ENCODE peak calls at places on chromosomes 4 and X, in seven cellular contexts. One of them, this sample, is unnamed.

GRCh38 chr4:25792200-25792791 is 70.5 kb downstream of the SEL1L3 start:
- DNase-seq in CD4-positive, alpha-beta memory T cell: no peak
- DNase-seq in Peyer's patch: peak; percentile 68
- DNase-seq in adrenal gland: peak; percentile 24
- DNase-seq in upper lobe of right lung: no peak
- DNase-seq in psoas muscle: no peak
- DNase-seq in SK-N-SH: peak; percentile 50
- DNase-seq in this sample: no peak

GRCh38 chr4:129446074-129446473 is 350.1 kb downstream of the C4orf33 start:
- DNase-seq in CD4-positive, alpha-beta memory T cell: no peak
- DNase-seq in Peyer's patch: no peak
- DNase-seq in adrenal gland: no peak
- DNase-seq in upper lobe of right lung: no peak
- DNase-seq in psoas muscle: no peak
- DNase-seq in SK-N-SH: no peak
- DNase-seq in this sample: no peak

GRCh38 chr4:183552274-183553146 is 47.7 kb downstream of the ING2 start:
- DNase-seq in CD4-positive, alpha-beta memory T cell: no peak
- DNase-seq in Peyer's patch: no peak
- DNase-seq in adrenal gland: no peak
- DNase-seq in upper lobe of right lung: no peak
- DNase-seq in psoas muscle: no peak
- DNase-seq in SK-N-SH: no peak
- DNase-seq in this sample: no peak

GRCh38 chr4:73721419-73721818 is 18.9 kb upstream of the CXCL8 start:
- DNase-seq in CD4-positive, alpha-beta memory T cell: no peak
- DNase-seq in Peyer's patch: no peak
- DNase-seq in adrenal gland: no peak
- DNase-seq in upper lobe of right lung: no peak
- DNase-seq in psoas muscle: no peak
- DNase-seq in SK-N-SH: no peak
- DNase-seq in this sample: no peak

GRCh38 chr4:45455217-45455616 is 668.6 kb downstream of the GABRG1 start:
- DNase-seq in CD4-positive, alpha-beta memory T cell: no peak
- DNase-seq in Peyer's patch: no peak
- DNase-seq in adrenal gland: no peak
- DNase-seq in upper lobe of right lung: no peak
- DNase-seq in psoas muscle: no peak
- DNase-seq in SK-N-SH: no peak
- DNase-seq in this sample: no peak

GRCh38 chr4:147740176-147740575 is 8.3 kb downstream of the ARHGAP10 start:
- DNase-seq in CD4-positive, alpha-beta memory T cell: no peak
- DNase-seq in Peyer's patch: no peak
- DNase-seq in adrenal gland: no peak
- DNase-seq in upper lobe of right lung: no peak
- DNase-seq in psoas muscle: no peak
- DNase-seq in SK-N-SH: no peak
- DNase-seq in this sample: no peak

GRCh38 chr4:95165926-95166524 is 382.7 kb downstream of the UNC5C start:
- DNase-seq in CD4-positive, alpha-beta memory T cell: peak; percentile 59
- DNase-seq in Peyer's patch: no peak
- DNase-seq in adrenal gland: peak; percentile 38
- DNase-seq in upper lobe of right lung: no peak
- DNase-seq in psoas muscle: no peak
- DNase-seq in SK-N-SH: peak; percentile 59
- DNase-seq in this sample: no peak

GRCh38 chr4:156729416-156729815 is 242.2 kb downstream of the PDGFC start:
- DNase-seq in CD4-positive, alpha-beta memory T cell: no peak
- DNase-seq in Peyer's patch: no peak
- DNase-seq in adrenal gland: no peak
- DNase-seq in upper lobe of right lung: no peak
- DNase-seq in psoas muscle: no peak
- DNase-seq in SK-N-SH: no peak
- DNase-seq in this sample: no peak

GRCh38 chr4:83639849-83640493 is 104.1 kb downstream of the GPAT3 start:
- DNase-seq in CD4-positive, alpha-beta memory T cell: peak; percentile 55
- DNase-seq in Peyer's patch: no peak
- DNase-seq in adrenal gland: peak; percentile 60
- DNase-seq in upper lobe of right lung: no peak
- DNase-seq in psoas muscle: no peak
- DNase-seq in SK-N-SH: peak; percentile 47
- DNase-seq in this sample: peak; percentile 42

GRCh38 chrX:13022926-13023325 is 21.5 kb downstream of the FAM9C start:
- DNase-seq in CD4-positive, alpha-beta memory T cell: no peak
- DNase-seq in Peyer's patch: no peak
- DNase-seq in adrenal gland: no peak
- DNase-seq in upper lobe of right lung: no peak
- DNase-seq in psoas muscle: no peak
- DNase-seq in SK-N-SH: no peak
- DNase-seq in this sample: no peak

GRCh38 chrX:128287693-128288092 is 235.5 kb upstream of the ACTRT1 start:
- DNase-seq in CD4-positive, alpha-beta memory T cell: no peak
- DNase-seq in Peyer's patch: no peak
- DNase-seq in adrenal gland: no peak
- DNase-seq in upper lobe of right lung: no peak
- DNase-seq in psoas muscle: no peak
- DNase-seq in SK-N-SH: no peak
- DNase-seq in this sample: no peak

GRCh38 chrX:124346064-124346876 is at the start of gene SH2D1A:
- DNase-seq in CD4-positive, alpha-beta memory T cell: peak; percentile 49
- DNase-seq in Peyer's patch: peak; percentile 24
- DNase-seq in adrenal gland: no peak
- DNase-seq in upper lobe of right lung: no peak
- DNase-seq in psoas muscle: no peak
- DNase-seq in SK-N-SH: no peak
- DNase-seq in this sample: no peak

GRCh38 chr4:114558446-114559020 is 40.1 kb upstream of the UGT8 start:
- DNase-seq in CD4-positive, alpha-beta memory T cell: no peak
- DNase-seq in Peyer's patch: no peak
- DNase-seq in adrenal gland: no peak
- DNase-seq in upper lobe of right lung: no peak
- DNase-seq in psoas muscle: no peak
- DNase-seq in SK-N-SH: no peak
- DNase-seq in this sample: no peak

GRCh38 chr4:114226968-114227760 is 247.7 kb upstream of the ARSJ start:
- DNase-seq in CD4-positive, alpha-beta memory T cell: no peak
- DNase-seq in Peyer's patch: no peak
- DNase-seq in adrenal gland: no peak
- DNase-seq in upper lobe of right lung: no peak
- DNase-seq in psoas muscle: no peak
- DNase-seq in SK-N-SH: no peak
- DNase-seq in this sample: no peak

GRCh38 chr4:150960079-150960478 is 55.0 kb downstream of the LRBA start:
- DNase-seq in CD4-positive, alpha-beta memory T cell: no peak
- DNase-seq in Peyer's patch: no peak
- DNase-seq in adrenal gland: no peak
- DNase-seq in upper lobe of right lung: no peak
- DNase-seq in psoas muscle: no peak
- DNase-seq in SK-N-SH: peak; percentile 41
- DNase-seq in this sample: no peak

GRCh38 chrX:96453139-96453538 is 231.5 kb upstream of the DIAPH2 start:
- DNase-seq in CD4-positive, alpha-beta memory T cell: no peak
- DNase-seq in Peyer's patch: no peak
- DNase-seq in adrenal gland: no peak
- DNase-seq in upper lobe of right lung: no peak
- DNase-seq in psoas muscle: no peak
- DNase-seq in SK-N-SH: no peak
- DNase-seq in this sample: no peak

GRCh38 chr4:87498446-87498900 is 30.7 kb downstream of the SPARCL1 start:
- DNase-seq in CD4-positive, alpha-beta memory T cell: no peak
- DNase-seq in Peyer's patch: no peak
- DNase-seq in adrenal gland: no peak
- DNase-seq in upper lobe of right lung: no peak
- DNase-seq in psoas muscle: no peak
- DNase-seq in SK-N-SH: no peak
- DNase-seq in this sample: no peak

GRCh38 chrX:24148535-24149345 is 789 bp upstream of the ZFX start:
- DNase-seq in CD4-positive, alpha-beta memory T cell: no peak
- DNase-seq in Peyer's patch: no peak
- DNase-seq in adrenal gland: peak; percentile 42
- DNase-seq in upper lobe of right lung: no peak
- DNase-seq in psoas muscle: no peak
- DNase-seq in SK-N-SH: peak; percentile 66
- DNase-seq in this sample: no peak

GRCh38 chr4:26235500-26235899 is 85.3 kb upstream of the RBPJ start:
- DNase-seq in CD4-positive, alpha-beta memory T cell: no peak
- DNase-seq in Peyer's patch: no peak
- DNase-seq in adrenal gland: peak; percentile 17
- DNase-seq in upper lobe of right lung: no peak
- DNase-seq in psoas muscle: peak; percentile 80
- DNase-seq in SK-N-SH: no peak
- DNase-seq in this sample: peak; percentile 80

GRCh38 chr4:139896242-139896752 is 230.7 kb downstream of the MGST2 start:
- DNase-seq in CD4-positive, alpha-beta memory T cell: no peak
- DNase-seq in Peyer's patch: no peak
- DNase-seq in adrenal gland: no peak
- DNase-seq in upper lobe of right lung: no peak
- DNase-seq in psoas muscle: no peak
- DNase-seq in SK-N-SH: no peak
- DNase-seq in this sample: no peak

GRCh38 chr4:67770422-67770821 is 16.2 kb upstream of the GNRHR start:
- DNase-seq in CD4-positive, alpha-beta memory T cell: no peak
- DNase-seq in Peyer's patch: no peak
- DNase-seq in adrenal gland: no peak
- DNase-seq in upper lobe of right lung: no peak
- DNase-seq in psoas muscle: no peak
- DNase-seq in SK-N-SH: no peak
- DNase-seq in this sample: no peak

GRCh38 chr4:121164291-121164690 is at the start of gene TNIP3:
- DNase-seq in CD4-positive, alpha-beta memory T cell: no peak
- DNase-seq in Peyer's patch: no peak
- DNase-seq in adrenal gland: no peak
- DNase-seq in upper lobe of right lung: no peak
- DNase-seq in psoas muscle: no peak
- DNase-seq in SK-N-SH: no peak
- DNase-seq in this sample: no peak

GRCh38 chrX:72020788-72021187 is 110.1 kb downstream of the NHSL2 start:
- DNase-seq in CD4-positive, alpha-beta memory T cell: no peak
- DNase-seq in Peyer's patch: no peak
- DNase-seq in adrenal gland: no peak
- DNase-seq in upper lobe of right lung: no peak
- DNase-seq in psoas muscle: no peak
- DNase-seq in SK-N-SH: no peak
- DNase-seq in this sample: no peak

GRCh38 chr4:36613999-36614398 is 332.6 kb downstream of the DTHD1 start:
- DNase-seq in CD4-positive, alpha-beta memory T cell: no peak
- DNase-seq in Peyer's patch: no peak
- DNase-seq in adrenal gland: no peak
- DNase-seq in upper lobe of right lung: no peak
- DNase-seq in psoas muscle: no peak
- DNase-seq in SK-N-SH: no peak
- DNase-seq in this sample: no peak

GRCh38 chrX:65601530-65602281 is 65.7 kb upstream of the MSN start:
- DNase-seq in CD4-positive, alpha-beta memory T cell: peak; percentile 62
- DNase-seq in Peyer's patch: no peak
- DNase-seq in adrenal gland: peak; percentile 76
- DNase-seq in upper lobe of right lung: peak; percentile 86
- DNase-seq in psoas muscle: peak; percentile 88
- DNase-seq in SK-N-SH: no peak
- DNase-seq in this sample: peak; percentile 93

GRCh38 chr4:81651500-81651899 is 179.8 kb upstream of the RASGEF1B start:
- DNase-seq in CD4-positive, alpha-beta memory T cell: no peak
- DNase-seq in Peyer's patch: no peak
- DNase-seq in adrenal gland: no peak
- DNase-seq in upper lobe of right lung: no peak
- DNase-seq in psoas muscle: no peak
- DNase-seq in SK-N-SH: no peak
- DNase-seq in this sample: no peak

GRCh38 chr4:98778206-98778605 is 119.8 kb upstream of the TSPAN5 start:
- DNase-seq in CD4-positive, alpha-beta memory T cell: no peak
- DNase-seq in Peyer's patch: no peak
- DNase-seq in adrenal gland: no peak
- DNase-seq in upper lobe of right lung: no peak
- DNase-seq in psoas muscle: no peak
- DNase-seq in SK-N-SH: no peak
- DNase-seq in this sample: no peak

GRCh38 chr4:53913098-53913497 is 151.3 kb downstream of the CHIC2 start:
- DNase-seq in CD4-positive, alpha-beta memory T cell: no peak
- DNase-seq in Peyer's patch: no peak
- DNase-seq in adrenal gland: no peak
- DNase-seq in upper lobe of right lung: no peak
- DNase-seq in psoas muscle: no peak
- DNase-seq in SK-N-SH: no peak
- DNase-seq in this sample: no peak
- H3K4me1 ChIP-seq in CD4-positive, alpha-beta memory T cell: peaks cover 3% of the 10 kb centered on the region
- H3K4me1 ChIP-seq in Peyer's patch: no peaks in the 10 kb centered on the region
- H3K4me1 ChIP-seq in adrenal gland: peaks cover 13% of the 10 kb centered on the region
- H3K4me1 ChIP-seq in upper lobe of right lung: peaks cover 11% of the 10 kb centered on the region
- H3K4me1 ChIP-seq in psoas muscle: peaks cover 8% of the 10 kb centered on the region
- H3K4me1 ChIP-seq in SK-N-SH: peaks cover 11% of the 10 kb centered on the region
- H3K4me1 ChIP-seq in this sample: peaks cover 9% of the 10 kb centered on the region

GRCh38 chr4:39446483-39446841 is 12.3 kb downstream of the RPL9 start:
- DNase-seq in CD4-positive, alpha-beta memory T cell: no peak
- DNase-seq in Peyer's patch: no peak
- DNase-seq in adrenal gland: no peak
- DNase-seq in upper lobe of right lung: no peak
- DNase-seq in psoas muscle: no peak
- DNase-seq in SK-N-SH: no peak
- DNase-seq in this sample: no peak
- H3K4me3 ChIP-seq in CD4-positive, alpha-beta memory T cell: no peak overlapping the region
- H3K4me3 ChIP-seq in Peyer's patch: peak overlapping the region; percentile 54
- H3K4me3 ChIP-seq in adrenal gland: peak overlapping the region; percentile 42
- H3K4me3 ChIP-seq in upper lobe of right lung: peak overlapping the region; percentile 49
- H3K4me3 ChIP-seq in psoas muscle: peak overlapping the region; percentile 53
- H3K4me3 ChIP-seq in SK-N-SH: no peak overlapping the region
- H3K4me3 ChIP-seq in this sample: peak overlapping the region; percentile 38

DNA sequence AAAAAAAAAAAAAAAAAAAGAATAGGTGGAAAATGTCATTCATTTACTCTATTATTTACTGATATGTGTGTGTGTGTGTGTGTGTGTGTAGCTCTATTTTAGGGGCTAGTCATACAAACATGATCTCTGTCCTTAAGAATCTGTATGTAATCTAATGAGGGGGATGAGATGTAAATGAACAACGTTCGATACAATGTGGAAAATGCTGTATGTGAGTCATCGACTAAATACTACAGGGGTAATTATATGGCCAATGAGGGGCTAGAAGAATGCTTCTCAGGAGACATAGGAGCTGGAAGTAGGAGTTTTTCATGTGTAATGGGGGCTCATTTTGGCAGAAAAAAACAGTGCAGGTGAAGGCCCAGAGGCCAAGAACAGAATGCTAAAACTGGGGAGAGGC is 41.9 kb downstream of the LEF1 start:
- DNase-seq in CD4-positive, alpha-beta memory T cell: no peak
- DNase-seq in Peyer's patch: no peak
- DNase-seq in adrenal gland: no peak
- DNase-seq in upper lobe of right lung: no peak
- DNase-seq in psoas muscle: no peak
- DNase-seq in SK-N-SH: no peak
- DNase-seq in this sample: no peak
- H3K4me1 ChIP-seq in CD4-positive, alpha-beta memory T cell: peaks cover 95% of the 10 kb centered on the region
- H3K4me1 ChIP-seq in Peyer's patch: no peaks in the 10 kb centered on the region
- H3K4me1 ChIP-seq in adrenal gland: no peaks in the 10 kb centered on the region
- H3K4me1 ChIP-seq in upper lobe of right lung: no peaks in the 10 kb centered on the region
- H3K4me1 ChIP-seq in psoas muscle: no peaks in the 10 kb centered on the region
- H3K4me1 ChIP-seq in SK-N-SH: no peaks in the 10 kb centered on the region
- H3K4me1 ChIP-seq in this sample: no peaks in the 10 kb centered on the region

DNA sequence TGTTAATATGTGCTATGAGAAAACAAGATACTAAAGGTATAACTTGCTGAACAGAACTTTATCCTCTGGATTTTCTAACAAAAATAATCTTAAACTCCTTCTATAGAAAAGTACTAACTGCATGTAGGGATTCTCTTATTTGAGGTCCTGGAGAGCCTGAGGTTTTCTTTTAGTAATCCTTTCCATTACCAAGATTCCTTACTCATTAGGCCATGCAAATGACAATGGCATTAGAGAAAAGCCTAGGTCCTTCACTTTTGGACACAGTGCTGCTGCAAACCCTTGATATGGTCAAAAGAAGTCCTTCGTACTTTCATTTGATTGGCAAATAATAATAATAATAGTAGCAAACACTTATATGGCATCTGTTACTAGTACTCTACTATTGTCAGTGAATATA is 3.2 kb downstream of the MMRN1 start:
- DNase-seq in CD4-positive, alpha-beta memory T cell: no peak
- DNase-seq in Peyer's patch: no peak
- DNase-seq in adrenal gland: no peak
- DNase-seq in upper lobe of right lung: no peak
- DNase-seq in psoas muscle: no peak
- DNase-seq in SK-N-SH: no peak
- DNase-seq in this sample: no peak
- H3K4me3 ChIP-seq in CD4-positive, alpha-beta memory T cell: no peak overlapping the region
- H3K4me3 ChIP-seq in Peyer's patch: no peak overlapping the region
- H3K4me3 ChIP-seq in adrenal gland: no peak overlapping the region
- H3K4me3 ChIP-seq in upper lobe of right lung: peak overlapping the region; percentile 17
- H3K4me3 ChIP-seq in psoas muscle: no peak overlapping the region
- H3K4me3 ChIP-seq in SK-N-SH: no peak overlapping the region
- H3K4me3 ChIP-seq in this sample: no peak overlapping the region